ENCODE peak calls at places on chromosomes 7 and 10, in five cellular contexts. D, Y, J, I and N are unnamed samples.
A peak's percentile ranks its signal among the peaks of the same experiment; 100 is the strongest.

GRCh38 chr10:24184455-24184854 is 24.5 kb upstream of the KIAA1217 start:
- DNase-seq in J (no peak), Y (no peak), I (no peak), D (no peak), N (no peak)

GRCh38 chr10:18822156-18822555 is 162.9 kb downstream of the ARL5B start:
- DNase-seq in J (no peak), D (no peak), I (no peak), Y (peak; percentile 38), N (no peak)

GRCh38 chr7:3114917-3115316 is 71.2 kb upstream of the CARD11 start:
- DNase-seq in I (no peak), Y (no peak), D (no peak), J (no peak), N (no peak)

GRCh38 chr10:117411440-117412428 is 36.5 kb upstream of the PDZD8 start:
- DNase-seq in Y (no peak), I (no peak), D (no peak), J (no peak), N (no peak)

GRCh38 chr10:17216901-17217395 is 11.1 kb upstream of the VIM start:
- DNase-seq in J (no peak), I (no peak), D (no peak), Y (no peak), N (no peak)

GRCh38 chr10:124791378-124792348 is at the start of gene EEF1AKMT2:
- DNase-seq in Y (peak; percentile 84), I (peak; percentile 4), J (peak; percentile 67), D (peak; percentile 75), N (peak; percentile 80)

GRCh38 chr10:17872191-17873091 is 63.3 kb downstream of the MRC1 start:
- DNase-seq in J (no peak), Y (peak; percentile 10), D (no peak), I (no peak), N (no peak)

GRCh38 chr7:30146127-30146612 is 11.4 kb downstream of the MTURN start:
- DNase-seq in Y (no peak), J (no peak), D (no peak), I (no peak), N (peak; percentile 23)

GRCh38 chr7:56028942-56029630 is 22.2 kb downstream of the PSPH start:
- DNase-seq in D (no peak), I (no peak), J (no peak), Y (peak; percentile 77), N (no peak)

GRCh38 chr10:124032982-124033886 is 60.2 kb downstream of the CHST15 start:
- DNase-seq in D (no peak), I (no peak), J (no peak), Y (peak; percentile 93), N (no peak)

DNA sequence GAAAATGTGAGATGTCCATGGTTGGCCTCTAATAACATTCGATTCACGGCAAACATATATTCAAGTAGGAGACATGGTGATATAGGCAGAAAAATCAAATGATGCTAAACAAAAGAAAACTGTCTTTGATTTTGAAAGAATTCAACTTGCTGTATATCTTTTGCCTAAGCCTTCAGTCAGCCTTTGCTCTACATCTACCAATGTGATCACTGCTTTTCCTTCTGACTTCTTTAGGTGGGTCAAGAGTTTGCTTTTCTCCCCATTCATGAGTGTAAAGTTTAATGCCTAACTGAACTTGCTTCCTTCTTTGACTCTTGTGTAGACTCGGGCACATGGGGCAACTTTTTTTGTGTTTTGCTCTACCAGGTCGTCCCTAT is 417 bp upstream of the HIF1AN start:
- DNase-seq in D (no peak), Y (no peak), J (no peak), I (no peak), N (no peak)
- H3K27ac ChIP-seq in D (no peak overlapping the region), Y (no peak overlapping the region), J (peak overlapping the region; percentile 70), I (peak overlapping the region; percentile 76), N (no peak overlapping the region)

DNA sequence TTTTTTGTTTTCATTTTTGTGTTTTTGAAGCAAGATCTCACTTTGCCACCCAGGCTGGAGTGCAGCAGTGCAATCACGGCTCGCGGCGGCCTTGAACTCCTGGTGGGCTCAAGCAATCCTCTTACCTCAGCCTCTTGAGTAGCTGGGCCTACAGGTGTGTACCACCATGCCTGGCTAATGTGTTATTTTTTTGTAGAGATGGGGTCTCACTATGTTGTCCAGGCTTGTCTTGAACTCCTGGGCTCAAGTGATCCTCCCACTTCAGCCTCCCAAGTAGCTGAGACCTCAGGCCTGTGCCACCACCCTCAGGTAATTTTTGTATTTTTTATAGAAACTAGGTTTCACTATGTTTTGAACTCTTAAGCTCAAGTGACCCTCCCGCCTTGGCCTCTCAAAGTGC is 14.8 kb downstream of the PRKRIP1 start:
- DNase-seq in Y (no peak), J (no peak), I (no peak), D (no peak), N (no peak)
- H3K4me1 ChIP-seq in Y (no peaks in the 10 kb centered on the region), J (peaks cover 9% of the 10 kb centered on the region), I (no peaks in the 10 kb centered on the region), D (peaks cover 8% of the 10 kb centered on the region), N (peaks cover 21% of the 10 kb centered on the region)

GRCh38 chr7:101172005-101172853 is 6.9 kb upstream of the VGF start:
- DNase-seq in Y (no peak), D (no peak), I (no peak), J (no peak), N (no peak)
- TF ChIP-seq CTCF in Y (no peak), D (no peak), I (no peak), J (no peak), N (no peak)

GRCh38 chr10:93462371-93462770 is 19.8 kb downstream of the MYOF start:
- DNase-seq in I (no peak), D (no peak), Y (no peak), J (no peak), N (no peak)

GRCh38 chr10:93461807-93462178 is 20.3 kb downstream of the MYOF start:
- DNase-seq in Y (peak; percentile 89), D (no peak), J (no peak), I (no peak), N (no peak)

GRCh38 chr10:93464826-93465388 is 17.2 kb downstream of the MYOF start:
- DNase-seq in D (no peak), I (no peak), Y (peak; percentile 63), J (no peak), N (no peak)

GRCh38 chr10:93462881-93463280 is 19.3 kb downstream of the MYOF start:
- DNase-seq in D (no peak), J (no peak), Y (peak; percentile 76), I (no peak), N (no peak)

DNA sequence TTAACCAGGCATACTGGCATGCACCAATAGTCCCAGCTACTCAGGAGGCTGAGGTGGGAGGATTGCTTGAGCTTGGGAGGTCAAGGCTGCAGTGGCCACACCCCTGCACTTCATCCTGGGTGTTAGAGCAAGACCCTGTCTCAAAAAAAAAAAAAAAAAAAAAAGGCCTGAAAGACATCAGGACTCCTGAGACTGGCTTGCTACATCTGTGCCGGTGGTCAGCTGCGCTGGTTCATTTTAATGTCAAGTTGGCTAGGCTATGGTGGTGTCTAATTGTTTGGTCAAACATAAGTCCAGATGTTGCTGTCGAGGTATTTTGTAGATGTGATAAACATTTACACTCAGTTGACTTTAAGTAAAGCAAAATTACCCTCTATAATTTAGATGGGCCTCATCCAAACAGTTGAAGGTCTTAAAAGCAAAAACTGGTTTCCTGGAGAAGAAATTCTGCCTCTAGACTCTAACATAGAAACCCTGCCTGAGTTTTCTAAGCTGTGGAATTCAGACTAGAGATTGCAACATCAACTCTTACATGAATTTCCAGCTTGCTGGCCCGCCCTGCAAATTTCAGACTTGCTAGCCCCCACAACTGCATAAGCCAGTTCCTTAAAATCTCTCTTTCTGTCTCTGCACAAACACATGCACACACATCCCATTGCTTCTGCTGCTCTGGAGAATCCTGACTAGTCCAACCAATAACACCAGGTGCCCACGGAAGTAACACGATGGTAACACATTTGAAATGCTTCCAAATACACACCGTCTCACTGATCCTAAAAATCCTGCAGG is 18.2 kb downstream of the MYOF start:
- DNase-seq in Y (peak; percentile 79), I (no peak), D (no peak), J (peak; percentile 75), N (no peak)
- H3K27ac ChIP-seq in Y (peak overlapping the region; percentile 96), I (peak overlapping the region; percentile 89), D (peak overlapping the region; percentile 81), J (peak overlapping the region; percentile 98), N (no peak overlapping the region)

DNA sequence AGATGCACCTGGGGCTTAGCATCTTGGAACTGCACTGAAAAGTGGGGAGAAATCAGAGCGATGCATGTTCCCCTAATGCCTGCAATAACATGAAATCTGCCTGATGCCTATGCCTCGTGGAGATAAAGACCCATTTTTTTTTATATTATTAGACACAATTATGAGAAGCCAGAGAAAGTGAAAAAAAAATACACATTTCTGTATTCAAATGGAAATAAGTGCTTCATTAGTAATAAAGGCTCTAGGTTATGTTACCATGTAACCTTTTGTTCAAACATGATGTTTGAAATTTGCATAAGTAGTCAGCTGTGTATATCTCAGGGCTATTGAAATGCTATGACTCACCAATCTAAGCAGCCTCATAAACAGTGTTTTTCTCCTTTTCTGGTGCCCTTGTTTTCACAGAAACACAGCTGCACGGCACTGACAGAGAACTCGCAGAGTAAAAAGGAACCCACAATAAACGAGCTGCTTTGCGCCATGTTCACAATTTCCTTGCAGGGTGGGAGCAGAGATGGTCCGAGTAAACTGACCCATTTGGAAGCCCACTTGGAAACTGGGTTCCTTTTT is 175.9 kb upstream of the PRKCQ start:
- DNase-seq in I (no peak), J (no peak), Y (peak; percentile 67), D (no peak), N (no peak)
- H3K4me1 ChIP-seq in I (no peaks in the 10 kb centered on the region), J (no peaks in the 10 kb centered on the region), Y (peaks cover 2% of the 10 kb centered on the region), D (no peaks in the 10 kb centered on the region), N (no peaks in the 10 kb centered on the region)

GRCh38 chr7:141567465-141567864 is 16.3 kb downstream of the AGK start:
- DNase-seq in D (no peak), I (no peak), J (no peak), Y (no peak), N (no peak)

GRCh38 chr7:141573511-141573910 is 22.3 kb downstream of the AGK start:
- DNase-seq in J (no peak), I (no peak), Y (no peak), D (no peak), N (no peak)

GRCh38 chr7:141568227-141568626 is 17.0 kb downstream of the AGK start:
- DNase-seq in J (no peak), Y (no peak), D (no peak), I (no peak), N (no peak)

GRCh38 chr7:141572175-141572574 is 21.0 kb downstream of the AGK start:
- DNase-seq in J (no peak), Y (no peak), I (no peak), D (no peak), N (no peak)

GRCh38 chr7:141571059-141571458 is 19.8 kb downstream of the AGK start:
- DNase-seq in D (no peak), I (no peak), Y (no peak), J (no peak), N (no peak)
- TF ChIP-seq CTCF in D (no peak), I (no peak), Y (no peak), J (no peak), N (no peak)

GRCh38 chr7:81625311-81625651 is 144.6 kb downstream of the HGF start:
- DNase-seq in D (no peak), I (no peak), Y (no peak), J (no peak), N (no peak)
- H3K27ac ChIP-seq in D (no peak overlapping the region), I (no peak overlapping the region), Y (no peak overlapping the region), J (no peak overlapping the region), N (no peak overlapping the region)